ENCODE peak calls at places on chromosomes 3 and 15, in eight cellular contexts. Z is NCI-H2227 treated with DMSO at 0.1 percent for 48 hours; F is BJ; V is activated T-cell treated with anti-CD3 and anti-CD28 coated beads for 48 hours; I is cardiac muscle cell; E is CD4-positive, alpha-beta memory T cell; P is NCI-H748 treated with DMSO at 0.1 percent for 48 hours; A is GM23248. R is an unnamed sample.

GRCh38 chr15:94387854-94388441 is 156.6 kb downstream of the MCTP2 start:
- DNase-seq in V (no peak), Z (no peak), P (no peak), F (no peak), I (no peak), E (no peak), A (no peak), R (no peak)

GRCh38 chr3:51932471-51933370 is 9.0 kb downstream of the RRP9 start:
- DNase-seq in V (no peak), F (no peak), P (no peak), Z (no peak), I (no peak), A (no peak), E (no peak), R (no peak)

GRCh38 chr15:67854358-67854757 is 14.5 kb upstream of the RNU6-1 start:
- DNase-seq in V (no peak), A (no peak), E (no peak), P (no peak), F (no peak), I (no peak), Z (no peak), R (no peak)

GRCh38 chr3:32105291-32106131 is 909 bp upstream of the GPD1L start:
- DNase-seq in I (peak; percentile 10), P (no peak), Z (no peak), F (no peak), E (no peak), A (peak; percentile 8), V (no peak), R (no peak)

GRCh38 chr15:31391687-31392671 is 65.3 kb downstream of the KLF13 start:
- DNase-seq in A (peak; percentile 84), P (peak; percentile 4), F (no peak), V (peak; percentile 81), E (peak; percentile 79), Z (peak; percentile 16), I (peak; percentile 94), R (no peak)

GRCh38 chr15:88987590-88987950 is 74.4 kb upstream of the MFGE8 start:
- DNase-seq in V (no peak), P (no peak), E (no peak), Z (no peak), I (no peak), A (no peak), F (no peak), R (no peak)

GRCh38 chr15:89472785-89473256 is 23.6 kb downstream of the RHCG start:
- DNase-seq in F (no peak), Z (peak; percentile 17), I (peak; percentile 76), A (peak; percentile 65), E (peak; percentile 8), P (peak; percentile 4), V (peak; percentile 55), R (no peak)

GRCh38 chr3:160686955-160687535 is 10.1 kb downstream of the ARL14 start:
- DNase-seq in F (no peak), I (peak; percentile 46), A (peak; percentile 48), E (peak; percentile 6), V (no peak), P (peak; percentile 15), Z (no peak), R (no peak)

GRCh38 chr3:135148431-135148830 is 353.4 kb downstream of the EPHB1 start:
- DNase-seq in Z (no peak), P (no peak), F (no peak), I (no peak), V (no peak), E (no peak), A (no peak), R (no peak)

GRCh38 chr3:112647122-112647521 is 6.2 kb upstream of the CCDC80 start:
- DNase-seq in A (peak; percentile 88), V (no peak), E (no peak), F (no peak), I (peak; percentile 95), Z (no peak), P (no peak), R (no peak)

GRCh38 chr3:45957606-45958005 is 14.3 kb downstream of the CXCR6 start:
- DNase-seq in P (no peak), V (no peak), Z (peak; percentile 2), A (no peak), I (no peak), F (no peak), E (no peak), R (no peak)

GRCh38 chr3:116350119-116350733 is 95.1 kb downstream of the LSAMP start:
- DNase-seq in F (no peak), V (no peak), E (no peak), Z (no peak), I (no peak), A (no peak), P (no peak), R (no peak)

GRCh38 chr3:69079269-69080159 is 651 bp downstream of the UBA3 start:
- DNase-seq in A (peak; percentile 59), V (peak; percentile 29), E (no peak), I (no peak), F (no peak), P (no peak), Z (peak; percentile 2), R (no peak)

GRCh38 chr3:156795890-156796451 is 30.2 kb upstream of the LEKR1 start:
- DNase-seq in F (no peak), I (peak; percentile 35), E (no peak), P (no peak), A (no peak), Z (no peak), V (no peak), R (no peak)

GRCh38 chr3:158847885-158848284 is 46.0 kb downstream of the MFSD1 start:
- DNase-seq in I (no peak), V (no peak), Z (no peak), A (no peak), P (no peak), E (no peak), F (no peak), R (no peak)

GRCh38 chr15:67253517-67254237 is 784 bp downstream of the AAGAB start:
- DNase-seq in E (no peak), V (no peak), P (no peak), A (peak; percentile 58), Z (no peak), I (peak; percentile 29), F (no peak), R (no peak)

GRCh38 chr3:52444860-52445793 is at the start of gene SEMA3G:
- DNase-seq in Z (no peak), I (peak; percentile 60), A (peak; percentile 88), P (peak; percentile 1), E (peak; percentile 69), F (no peak), V (peak; percentile 77), R (no peak)

GRCh38 chr15:90531147-90531546 is 1.4 kb downstream of the CRTC3 start:
- DNase-seq in V (no peak), P (no peak), F (no peak), Z (no peak), I (no peak), E (no peak), A (peak; percentile 36), R (no peak)

GRCh38 chr15:62591842-62592838 is 427.1 kb upstream of the C2CD4B start:
- DNase-seq in I (peak; percentile 21), V (no peak), A (peak; percentile 47), F (no peak), Z (no peak), P (no peak), E (no peak), R (no peak)

GRCh38 chr15:46636220-46636619 is 1001.4 kb downstream of the SQOR start:
- DNase-seq in Z (no peak), F (no peak), E (no peak), A (no peak), P (no peak), V (no peak), I (no peak), R (no peak)

GRCh38 chr3:105847865-105848264 is 20.9 kb downstream of the CBLB start:
- DNase-seq in V (no peak), Z (no peak), P (no peak), F (no peak), I (no peak), A (no peak), E (no peak), R (no peak)

GRCh38 chr3:172129534-172129867 is 90.1 kb downstream of the FNDC3B start:
- DNase-seq in Z (no peak), A (no peak), V (no peak), F (no peak), P (no peak), I (no peak), E (no peak), R (no peak)

GRCh38 chr3:135987647-135988046 is 22.1 kb downstream of the PPP2R3A start:
- DNase-seq in A (peak; percentile 20), E (no peak), I (peak; percentile 30), P (no peak), Z (no peak), F (no peak), V (no peak), R (no peak)

R was measured in DMS153.